ENCODE peak calls at places on chromosomes 12 and 14, in six cellular contexts. E is ovary; H is A673; F is pancreas; X is iPS DF 6.9; N is naive thymus-derived CD4-positive, alpha-beta T cell. J is an unnamed sample.

GRCh38 chr14:104423715-104424405 is 155.7 kb upstream of the C14orf180 start:
- DNase-seq in H (no peak), X (no peak), E (peak; percentile 35), F (no peak), N (no peak), J (peak; percentile 15)

GRCh38 chr14:24172261-24172860 is 481 bp downstream of the REC8 start:
- DNase-seq in E (no peak), X (no peak), H (no peak), F (no peak), N (no peak), J (no peak)

GRCh38 chr14:45891417-45892080 is 638.5 kb upstream of the MIS18BP1 start:
- DNase-seq in F (no peak), N (no peak), E (peak; percentile 52), H (no peak), X (no peak), J (no peak)

GRCh38 chr12:110737532-110737931 is 5.2 kb downstream of the PPP1CC start:
- DNase-seq in F (no peak), H (no peak), N (no peak), X (no peak), E (no peak), J (no peak)

GRCh38 chr14:58864751-58865519 is 227.2 kb downstream of the DACT1 start:
- DNase-seq in E (no peak), H (peak; percentile 35), F (no peak), N (no peak), X (no peak), J (peak; percentile 20)

GRCh38 chr12:34396006-34396860 is 373.9 kb downstream of the ALG10 start:
- DNase-seq in F (peak; percentile 2), H (no peak), N (no peak), X (no peak), E (peak; percentile 14), J (no peak)

GRCh38 chr12:39612250-39612649 is 7.4 kb downstream of the ABCD2 start:
- DNase-seq in H (no peak), X (no peak), F (no peak), E (no peak), N (no peak), J (no peak)

GRCh38 chr12:41190360-41190759 is 2.2 kb downstream of the PDZRN4 start:
- DNase-seq in F (no peak), E (peak; percentile 37), H (peak; percentile 60), N (no peak), X (no peak), J (no peak)

GRCh38 chr14:103742499-103743255 is 27.1 kb downstream of the ZFYVE21 start:
- DNase-seq in X (no peak), F (no peak), N (no peak), E (no peak), H (no peak), J (no peak)

DNA sequence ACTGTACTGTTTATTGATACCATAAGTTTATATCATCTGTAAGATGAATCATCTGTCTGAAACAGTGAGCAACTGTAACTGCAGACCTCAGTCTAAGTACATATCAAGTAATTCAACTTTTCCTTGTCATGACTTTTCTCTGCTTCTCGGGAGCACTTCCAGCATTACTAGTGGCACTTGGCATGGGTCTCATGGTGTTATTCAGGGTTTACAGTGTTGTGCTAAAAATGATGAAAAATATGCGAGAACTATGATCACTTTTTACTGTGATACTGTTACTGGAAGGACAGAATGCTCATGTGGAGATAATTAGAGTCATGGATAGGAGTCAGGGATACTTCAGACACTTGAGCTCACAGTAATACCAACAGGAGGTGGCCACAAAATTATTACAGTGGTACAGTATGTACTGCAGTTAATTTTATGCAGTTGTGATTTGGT is 8.3 kb downstream of the KTN1 start:
- DNase-seq in F (no peak), N (no peak), H (no peak), X (no peak), E (no peak), J (no peak)
- H3K4me1 ChIP-seq in F (peaks cover 45% of the 10 kb centered on the region), N (peaks cover 17% of the 10 kb centered on the region), H (peaks cover 70% of the 10 kb centered on the region), X (peaks cover 1% of the 10 kb centered on the region), E (peaks cover 9% of the 10 kb centered on the region), J (peaks cover 41% of the 10 kb centered on the region)

GRCh38 chr12:108832208-108832607 is 25.2 kb downstream of the SSH1 start:
- DNase-seq in X (no peak), E (no peak), F (no peak), N (no peak), H (no peak), J (no peak)
- H3K4me1 ChIP-seq in X (no peaks in the 10 kb centered on the region), E (peaks cover 10% of the 10 kb centered on the region), F (peaks cover 5% of the 10 kb centered on the region), N (no peaks in the 10 kb centered on the region), H (peaks cover 5% of the 10 kb centered on the region), J (peaks cover 88% of the 10 kb centered on the region)

GRCh38 chr12:47193066-47193465 is 113.3 kb upstream of the AMIGO2 start:
- DNase-seq in N (no peak), E (no peak), X (no peak), H (no peak), F (no peak), J (no peak)
- H3K4me1 ChIP-seq in N (peaks cover 77% of the 10 kb centered on the region), E (peaks cover 8% of the 10 kb centered on the region), X (peaks cover 2% of the 10 kb centered on the region), H (peaks cover 6% of the 10 kb centered on the region), F (peaks cover 15% of the 10 kb centered on the region), J (peaks cover 65% of the 10 kb centered on the region)

GRCh38 chr12:42961395-42961794 is 371.8 kb upstream of the PRICKLE1 start:
- DNase-seq in F (no peak), H (no peak), E (no peak), X (no peak), N (no peak), J (no peak)
- H3K4me1 ChIP-seq in F (no peaks in the 10 kb centered on the region), H (no peaks in the 10 kb centered on the region), E (peaks cover under 1% of the 10 kb centered on the region), X (no peaks in the 10 kb centered on the region), N (no peaks in the 10 kb centered on the region), J (no peaks in the 10 kb centered on the region)

DNA sequence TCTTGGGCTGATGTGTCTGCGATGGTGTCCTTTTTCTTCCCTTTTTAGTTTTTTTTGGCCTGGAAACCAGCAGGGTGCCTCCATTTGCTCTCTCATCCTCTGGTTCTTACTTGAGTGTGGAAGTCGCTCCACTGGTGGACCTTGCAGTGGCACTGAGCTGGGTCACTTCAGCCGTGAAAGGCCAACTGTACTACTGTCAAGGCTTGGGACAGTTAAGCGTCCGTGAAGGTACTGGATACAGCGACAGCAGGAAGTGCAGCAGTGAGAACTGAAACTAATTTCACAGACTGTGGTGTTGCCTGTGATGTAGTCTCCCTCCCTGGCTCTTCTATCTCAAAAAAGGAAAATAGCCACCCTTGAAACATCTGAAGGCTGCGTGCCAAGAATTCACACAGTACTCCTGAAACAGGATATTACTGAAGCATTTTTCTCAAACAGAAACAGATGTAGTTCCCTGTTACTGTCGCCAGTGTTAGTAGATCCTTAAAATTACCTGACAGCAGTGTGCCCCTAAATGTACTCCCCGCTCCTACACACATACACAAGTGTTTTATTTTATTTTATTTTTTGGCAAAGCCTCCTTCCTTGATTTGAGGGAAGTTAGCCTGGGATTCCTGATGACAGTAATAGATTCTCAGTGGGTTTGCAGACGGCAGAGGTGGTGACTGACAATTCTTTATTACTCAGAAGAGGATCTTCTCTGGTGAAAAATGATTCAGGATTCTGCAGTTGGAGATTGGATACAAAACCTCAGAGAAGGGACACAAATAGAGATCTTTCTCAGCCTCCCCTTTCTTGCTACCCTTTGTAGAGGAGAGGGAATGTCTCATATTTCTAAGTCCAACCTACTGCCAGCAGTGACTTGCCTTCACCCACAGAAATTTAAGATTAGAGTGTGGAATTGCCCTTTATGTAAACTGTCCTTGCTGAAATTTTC is 4.3 kb downstream of the SUSD6 start:
- DNase-seq in X (no peak), N (peak; percentile 46), E (no peak), F (peak; percentile 70), H (peak; percentile 75), J (no peak)
- H3K4me1 ChIP-seq in X (peaks cover 2% of the 10 kb centered on the region), N (peaks cover 85% of the 10 kb centered on the region), E (peaks cover 25% of the 10 kb centered on the region), F (peaks cover 71% of the 10 kb centered on the region), H (peaks cover 24% of the 10 kb centered on the region), J (peaks cover 91% of the 10 kb centered on the region)

GRCh38 chr12:47771304-47771703 is 1.7 kb upstream of the SLC48A1 start:
- DNase-seq in F (no peak), N (no peak), X (no peak), E (no peak), H (no peak), J (no peak)
- H3K4me1 ChIP-seq in F (peaks cover 16% of the 10 kb centered on the region), N (peaks cover 11% of the 10 kb centered on the region), X (peaks cover 3% of the 10 kb centered on the region), E (peaks cover 30% of the 10 kb centered on the region), H (peaks cover 48% of the 10 kb centered on the region), J (peaks cover 36% of the 10 kb centered on the region)

DNA sequence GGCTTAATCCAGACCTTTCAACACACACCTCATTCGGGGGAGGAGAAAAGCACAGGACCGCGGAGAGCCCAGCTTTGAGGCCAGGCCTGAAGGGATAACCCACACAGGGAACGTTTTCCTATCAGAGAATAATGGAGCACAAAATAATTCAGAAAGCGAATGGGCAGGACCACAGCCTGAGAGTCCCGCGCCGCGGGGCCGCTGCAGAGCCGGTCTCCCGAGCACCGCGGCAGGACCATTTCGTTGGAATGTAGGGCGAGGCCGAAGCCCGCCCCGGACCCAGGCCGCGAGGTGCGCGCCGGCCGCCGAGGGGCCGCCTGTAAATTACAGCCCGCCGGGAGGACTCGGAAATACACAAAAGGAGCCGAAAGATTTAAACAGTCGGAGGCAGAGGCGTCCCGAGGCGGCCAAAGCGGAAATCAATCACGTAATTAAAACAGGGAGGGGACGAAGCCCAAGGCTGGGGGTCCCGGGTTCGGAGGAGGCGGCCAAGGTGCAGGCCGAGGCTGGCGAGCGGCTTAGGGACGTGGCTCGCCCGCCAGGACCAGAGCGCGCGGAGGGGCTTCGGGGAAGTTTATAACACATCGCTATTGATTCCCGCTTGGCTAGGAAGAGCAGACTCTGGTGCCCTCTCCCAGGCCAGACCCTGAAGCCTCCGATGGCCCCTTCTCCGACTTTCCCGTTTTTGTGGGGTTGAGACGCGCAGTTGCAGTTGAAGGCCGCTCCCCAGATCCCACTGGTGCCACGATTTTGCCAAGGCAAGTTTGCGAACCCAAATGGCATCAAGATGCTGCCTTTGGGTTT is 6.3 kb upstream of the HOXC4 start:
- DNase-seq in X (no peak), N (no peak), E (no peak), H (no peak), F (no peak), J (no peak)
- H3K4me1 ChIP-seq in X (peaks cover 2% of the 10 kb centered on the region), N (peaks cover 16% of the 10 kb centered on the region), E (peaks cover 4% of the 10 kb centered on the region), H (peaks cover 10% of the 10 kb centered on the region), F (peaks cover 3% of the 10 kb centered on the region), J (no peaks in the 10 kb centered on the region)

GRCh38 chr12:123995023-123995422 is 22.0 kb downstream of the ZNF664 start:
- DNase-seq in X (no peak), N (no peak), H (no peak), E (no peak), F (no peak), J (no peak)

GRCh38 chr12:123997908-123998307 is 24.9 kb downstream of the ZNF664 start:
- DNase-seq in N (no peak), X (no peak), F (no peak), E (no peak), H (no peak), J (no peak)

GRCh38 chr12:123998344-123998941 is 25.4 kb downstream of the ZNF664 start:
- DNase-seq in F (no peak), X (no peak), N (no peak), H (no peak), E (no peak), J (no peak)

GRCh38 chr12:123997033-123997822 is 24.2 kb downstream of the ZNF664 start:
- DNase-seq in N (no peak), X (no peak), E (no peak), H (no peak), F (no peak), J (no peak)

DNA sequence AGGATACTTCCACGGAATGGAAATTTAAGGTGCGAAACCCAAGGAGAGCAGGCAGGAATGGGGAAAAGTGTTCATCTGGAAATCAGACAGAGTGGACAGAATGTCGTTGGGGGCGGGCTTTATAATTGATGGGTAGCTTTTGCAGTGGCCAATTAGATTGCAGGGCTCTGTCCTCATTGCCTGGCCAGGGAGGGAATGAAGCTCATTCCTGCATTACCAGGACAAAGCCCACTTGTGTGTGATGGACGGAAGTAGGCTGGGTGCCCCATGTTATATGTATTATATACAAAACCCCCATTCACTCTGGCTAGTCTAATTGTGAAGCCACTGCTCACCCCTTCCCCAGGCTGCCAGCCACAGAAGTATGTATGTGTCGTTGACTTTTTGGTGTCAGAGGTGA is 23.6 kb downstream of the ZNF664 start:
- DNase-seq in N (no peak), X (no peak), H (no peak), F (no peak), E (no peak), J (no peak)
- H3K4me1 ChIP-seq in N (no peaks in the 10 kb centered on the region), X (no peaks in the 10 kb centered on the region), H (peaks cover 18% of the 10 kb centered on the region), F (peaks cover 31% of the 10 kb centered on the region), E (no peaks in the 10 kb centered on the region), J (peaks cover 34% of the 10 kb centered on the region)

J was measured in heart right ventricle.